ENCODE peak calls at places on chromosomes 4 and X, in nine cellular contexts. J is lower leg skin, Q is esophagus squamous epithelium, N is uterus, A is A549, U is GM12878, T is spleen, R is Peyer's patch, K is tibial nerve. S is an unnamed sample.

GRCh38 chrX:74550295-74550802 is 64.1 kb downstream of the RLIM start:
- DNase-seq in J (peak), Q (peak), N (peak), A (peak), U (peak), T (peak), R (peak), K (peak), S (peak)

GRCh38 chr4:182089326-182089725 is 153.9 kb upstream of the TENM3 start:
- DNase-seq in J (no peak), Q (no peak), N (no peak), A (no peak), U (no peak), T (no peak), R (no peak), K (no peak), S (peak)

GRCh38 chr4:140088317-140088967 is 65.5 kb downstream of the MAML3 start:
- DNase-seq in J (no peak), Q (no peak), N (no peak), A (no peak), U (no peak), T (no peak), R (no peak), K (no peak), S (no peak)

GRCh38 chr4:164318350-164318749 is 435.6 kb upstream of the SMIM31 start:
- DNase-seq in J (no peak), Q (no peak), N (no peak), A (no peak), U (no peak), T (no peak), R (no peak), K (no peak), S (no peak)

GRCh38 chr4:105022811-105023667 is 123.6 kb upstream of the TET2 start:
- DNase-seq in J (no peak), Q (no peak), N (no peak), A (no peak), U (no peak), T (no peak), R (no peak), K (no peak), S (peak)

GRCh38 chrX:155745792-155746191 is 133.0 kb upstream of the TMLHE start:
- DNase-seq in J (no peak), Q (no peak), N (no peak), A (no peak), U (no peak), T (no peak), R (peak), K (no peak), S (peak)

GRCh38 chr4:46459308-46459707 is 69.4 kb upstream of the GABRA2 start:
- DNase-seq in J (no peak), Q (no peak), N (no peak), A (no peak), U (no peak), T (no peak), R (no peak), K (no peak), S (no peak)

GRCh38 chrX:153184787-153185186 is 5.7 kb downstream of the MAGEA1 start:
- DNase-seq in J (no peak), Q (no peak), N (no peak), A (no peak), U (no peak), T (no peak), R (no peak), K (no peak), S (no peak)

GRCh38 chrX:109578916-109579315 is 42.3 kb downstream of the NXT2 start:
- DNase-seq in J (no peak), Q (no peak), N (no peak), A (no peak), U (no peak), T (no peak), R (no peak), K (no peak), S (no peak)

GRCh38 chrX:78527263-78527662 is 131.9 kb downstream of the RTL3 start:
- DNase-seq in J (no peak), Q (no peak), N (no peak), A (no peak), U (no peak), T (no peak), R (no peak), K (no peak), S (no peak)

GRCh38 chr4:13544556-13545393 is 467 bp upstream of the NKX3-2 start:
- DNase-seq in J (peak), Q (no peak), N (peak), A (peak), U (no peak), T (peak), R (peak), K (no peak), S (peak)

GRCh38 chr4:65370709-65371108 is 299.6 kb downstream of the EPHA5 start:
- DNase-seq in J (no peak), Q (no peak), N (no peak), A (no peak), U (no peak), T (no peak), R (no peak), K (no peak), S (no peak)

GRCh38 chr4:16573181-16573580 is 325.3 kb downstream of the LDB2 start:
- DNase-seq in J (no peak), Q (no peak), N (peak), A (no peak), U (no peak), T (no peak), R (no peak), K (no peak), S (no peak)

GRCh38 chr4:87251104-87251503 is 30.7 kb upstream of the KLHL8 start:
- DNase-seq in J (no peak), Q (no peak), N (no peak), A (no peak), U (no peak), T (no peak), R (no peak), K (no peak), S (no peak)

GRCh38 chr4:19700951-19701350 is 550.8 kb upstream of the SLIT2 start:
- DNase-seq in J (no peak), Q (no peak), N (no peak), A (no peak), U (no peak), T (no peak), R (no peak), K (no peak), S (no peak)

GRCh38 chr4:165709526-165709925 is 163.5 kb upstream of the TLL1 start:
- DNase-seq in J (no peak), Q (no peak), N (no peak), A (no peak), U (no peak), T (no peak), R (no peak), K (no peak), S (no peak)

GRCh38 chr4:7714176-7714575 is 225.5 kb downstream of the AFAP1 start:
- DNase-seq in J (no peak), Q (no peak), N (no peak), A (no peak), U (no peak), T (no peak), R (no peak), K (no peak), S (no peak)

GRCh38 chr4:140059159-140059558 is 94.8 kb downstream of the MAML3 start:
- DNase-seq in J (no peak), Q (no peak), N (no peak), A (no peak), U (no peak), T (no peak), R (no peak), K (no peak), S (no peak)

GRCh38 chrX:39577976-39578962 is 519.5 kb downstream of the BCOR start:
- DNase-seq in J (no peak), Q (no peak), N (peak), A (no peak), U (peak), T (peak), R (no peak), K (peak), S (no peak)

GRCh38 chrX:48474127-48474526 is 1.9 kb upstream of the FTSJ1 start:
- DNase-seq in J (no peak), Q (no peak), N (no peak), A (no peak), U (no peak), T (no peak), R (no peak), K (no peak), S (peak)

GRCh38 chrX:134453631-134454030 is 6.3 kb upstream of the HPRT1 start:
- DNase-seq in J (no peak), Q (no peak), N (no peak), A (no peak), U (no peak), T (no peak), R (peak), K (no peak), S (no peak)

GRCh38 chrX:4314586-4314985 is 601.1 kb upstream of the PRKX start:
- DNase-seq in J (no peak), Q (no peak), N (no peak), A (no peak), U (no peak), T (no peak), R (no peak), K (no peak), S (no peak)

GRCh38 chr4:55407119-55407518 is 11.4 kb downstream of the TMEM165 start:
- DNase-seq in J (no peak), Q (no peak), N (no peak), A (no peak), U (no peak), T (no peak), R (no peak), K (no peak), S (no peak)

GRCh38 chrX:17697191-17697590 is 40.1 kb upstream of the SCML1 start:
- DNase-seq in J (no peak), Q (no peak), N (no peak), A (no peak), U (no peak), T (no peak), R (no peak), K (no peak), S (no peak)

GRCh38 chrX:98203800-98204199 is 1320.1 kb downstream of the RPA4 start:
- DNase-seq in J (no peak), Q (no peak), N (no peak), A (no peak), U (no peak), T (no peak), R (no peak), K (no peak), S (no peak)

GRCh38 chr4:179605196-179605595 is 2163.0 kb upstream of the AGA start:
- DNase-seq in J (no peak), Q (no peak), N (no peak), A (no peak), U (no peak), T (no peak), R (no peak), K (no peak), S (no peak)

GRCh38 chrX:46837543-46838481 is 969 bp downstream of the RP2 start:
- DNase-seq in J (no peak), Q (no peak), N (no peak), A (peak), U (no peak), T (no peak), R (no peak), K (no peak), S (peak)

GRCh38 chr4:177464026-177464425 is 21.8 kb upstream of the AGA start:
- DNase-seq in J (no peak), Q (no peak), N (no peak), A (no peak), U (no peak), T (no peak), R (no peak), K (no peak), S (no peak)

GRCh38 chr4:88467392-88467791 is 10.5 kb downstream of the HERC5 start:
- DNase-seq in J (no peak), Q (no peak), N (no peak), A (no peak), U (no peak), T (no peak), R (no peak), K (no peak), S (no peak)

GRCh38 chr4:6229095-6229494 is 28.7 kb upstream of the JAKMIP1 start:
- DNase-seq in J (peak), Q (no peak), N (no peak), A (no peak), U (no peak), T (no peak), R (no peak), K (no peak), S (no peak)

GRCh38 chr4:109183851-109184345 is 118.6 kb downstream of the COL25A1 start:
- DNase-seq in J (no peak), Q (no peak), N (no peak), A (no peak), U (no peak), T (no peak), R (no peak), K (no peak), S (no peak)

DNA sequence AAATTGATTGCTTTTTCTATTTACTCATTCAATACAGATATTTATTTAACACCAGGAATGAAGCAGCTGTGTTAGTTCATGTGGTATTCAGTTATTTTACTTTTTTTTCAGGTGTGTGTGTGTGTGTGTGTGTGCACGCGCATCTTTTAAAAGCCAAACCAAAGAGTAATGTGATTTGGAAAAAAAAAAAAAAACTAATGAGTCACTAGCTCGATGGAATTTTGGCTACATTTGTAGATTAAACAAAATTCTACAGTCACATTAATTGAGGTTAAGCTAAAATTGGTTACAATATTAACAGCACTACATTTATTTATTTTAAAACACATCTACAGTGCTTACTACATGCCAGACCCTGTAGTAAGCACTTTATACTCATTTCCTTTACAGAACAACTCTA is 66.8 kb downstream of the HHIP start:
- DNase-seq in J (no peak), Q (no peak), N (no peak), A (no peak), U (no peak), T (no peak), R (no peak), K (no peak), S (no peak)
- TF ChIP-seq POLR2A in J (no peak), Q (no peak), N (no peak), A (no peak), U (no peak), T (no peak), R (no peak), K (no peak), S (no peak)

GRCh38 chr4:152634110-152634760 is 45.6 kb downstream of the TMEM154 start:
- DNase-seq in J (no peak), Q (no peak), N (no peak), A (no peak), U (no peak), T (no peak), R (no peak), K (no peak), S (peak)

GRCh38 chr4:152633118-152633517 is 46.7 kb downstream of the TMEM154 start:
- DNase-seq in J (no peak), Q (no peak), N (no peak), A (no peak), U (no peak), T (no peak), R (no peak), K (no peak), S (peak)

GRCh38 chr4:152640058-152640921 is 39.5 kb downstream of the TMEM154 start:
- DNase-seq in J (no peak), Q (no peak), N (no peak), A (peak), U (no peak), T (no peak), R (no peak), K (no peak), S (peak)

GRCh38 chr4:152630361-152630760 is 49.4 kb downstream of the TMEM154 start:
- DNase-seq in J (no peak), Q (no peak), N (no peak), A (no peak), U (no peak), T (no peak), R (no peak), K (no peak), S (peak)

DNA sequence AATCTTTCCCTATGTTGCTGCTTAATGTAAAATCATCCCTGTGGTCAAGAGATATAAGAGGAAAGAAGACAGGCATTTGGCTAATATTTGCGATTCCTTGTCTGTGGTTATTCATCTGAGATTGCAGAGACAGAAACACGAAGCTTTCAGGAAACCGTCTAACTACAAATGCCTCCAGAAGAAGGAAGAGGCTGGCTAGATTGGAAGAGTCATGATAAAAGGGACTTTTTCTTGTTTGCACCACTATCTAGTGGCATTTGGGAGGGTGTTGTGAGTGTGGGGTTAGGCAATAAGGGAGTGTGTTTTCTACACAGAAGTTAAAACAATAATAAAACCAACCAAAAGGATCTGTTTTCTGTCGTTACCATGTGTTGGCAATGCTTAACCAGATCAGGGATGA is 43.9 kb downstream of the TMEM154 start:
- DNase-seq in J (no peak), Q (no peak), N (no peak), A (no peak), U (no peak), T (no peak), R (no peak), K (no peak), S (peak)
- TF ChIP-seq POLR2A in J (no peak), Q (no peak), N (no peak), A (no peak), U (no peak), T (no peak), R (no peak), K (no peak), S (no peak)

GRCh38 chrX:71992711-71993110 is 82.1 kb downstream of the NHSL2 start:
- DNase-seq in J (peak), Q (no peak), N (no peak), A (no peak), U (no peak), T (no peak), R (no peak), K (no peak), S (no peak)

GRCh38 chrX:71991164-71991563 is 80.5 kb downstream of the NHSL2 start:
- DNase-seq in J (peak), Q (no peak), N (no peak), A (no peak), U (no peak), T (no peak), R (no peak), K (no peak), S (no peak)

GRCh38 chrX:71993371-71993770 is 82.7 kb downstream of the NHSL2 start:
- DNase-seq in J (peak), Q (no peak), N (no peak), A (no peak), U (no peak), T (no peak), R (no peak), K (no peak), S (no peak)

GRCh38 chrX:71990518-71990917 is 79.9 kb downstream of the NHSL2 start:
- DNase-seq in J (peak), Q (no peak), N (no peak), A (no peak), U (no peak), T (no peak), R (no peak), K (no peak), S (no peak)

DNA sequence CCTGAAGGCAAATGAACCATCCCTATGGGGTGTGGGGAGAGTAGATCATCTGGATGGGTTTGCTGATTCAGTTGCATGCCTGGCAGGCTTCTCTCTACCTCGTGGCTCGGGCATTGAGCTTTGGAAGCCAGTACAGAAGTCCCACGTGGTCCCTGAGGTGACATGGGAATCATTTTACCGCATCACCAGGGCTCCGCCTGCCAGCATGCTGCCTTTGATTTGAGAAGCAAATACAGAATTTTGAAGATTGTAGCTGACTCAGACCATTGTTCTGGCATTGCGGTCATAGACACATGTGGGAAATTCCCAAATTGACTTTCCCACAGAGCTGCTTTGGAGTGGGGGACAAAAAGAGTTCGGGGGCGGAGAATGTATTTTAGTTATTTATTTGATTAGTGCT is 79.1 kb downstream of the NHSL2 start:
- DNase-seq in J (peak), Q (no peak), N (no peak), A (no peak), U (no peak), T (no peak), R (no peak), K (peak), S (no peak)
- TF ChIP-seq POLR2A in J (no peak), Q (no peak), N (no peak), A (no peak), U (no peak), T (no peak), R (no peak), K (no peak), S (no peak)

GRCh38 chrX:125710403-125711062 is 390.9 kb downstream of the TEX13C start:
- DNase-seq in J (no peak), Q (peak), N (no peak), A (no peak), U (no peak), T (peak), R (no peak), K (no peak), S (no peak)

GRCh38 chrX:125711103-125711502 is 391.4 kb downstream of the TEX13C start:
- DNase-seq in J (no peak), Q (no peak), N (no peak), A (no peak), U (no peak), T (no peak), R (no peak), K (no peak), S (no peak)

GRCh38 chrX:125709074-125709473 is 389.4 kb downstream of the TEX13C start:
- DNase-seq in J (no peak), Q (no peak), N (no peak), A (no peak), U (no peak), T (peak), R (no peak), K (no peak), S (no peak)

GRCh38 chrX:125709532-125709931 is 389.9 kb downstream of the TEX13C start:
- DNase-seq in J (no peak), Q (no peak), N (no peak), A (no peak), U (no peak), T (peak), R (no peak), K (no peak), S (no peak)

GRCh38 chrX:125713633-125714032 is 394.0 kb downstream of the TEX13C start:
- DNase-seq in J (no peak), Q (no peak), N (no peak), A (no peak), U (no peak), T (peak), R (no peak), K (no peak), S (no peak)
- TF ChIP-seq POLR2A in J (no peak), Q (no peak), N (no peak), A (no peak), U (no peak), T (no peak), R (no peak), K (no peak), S (no peak)

DNA sequence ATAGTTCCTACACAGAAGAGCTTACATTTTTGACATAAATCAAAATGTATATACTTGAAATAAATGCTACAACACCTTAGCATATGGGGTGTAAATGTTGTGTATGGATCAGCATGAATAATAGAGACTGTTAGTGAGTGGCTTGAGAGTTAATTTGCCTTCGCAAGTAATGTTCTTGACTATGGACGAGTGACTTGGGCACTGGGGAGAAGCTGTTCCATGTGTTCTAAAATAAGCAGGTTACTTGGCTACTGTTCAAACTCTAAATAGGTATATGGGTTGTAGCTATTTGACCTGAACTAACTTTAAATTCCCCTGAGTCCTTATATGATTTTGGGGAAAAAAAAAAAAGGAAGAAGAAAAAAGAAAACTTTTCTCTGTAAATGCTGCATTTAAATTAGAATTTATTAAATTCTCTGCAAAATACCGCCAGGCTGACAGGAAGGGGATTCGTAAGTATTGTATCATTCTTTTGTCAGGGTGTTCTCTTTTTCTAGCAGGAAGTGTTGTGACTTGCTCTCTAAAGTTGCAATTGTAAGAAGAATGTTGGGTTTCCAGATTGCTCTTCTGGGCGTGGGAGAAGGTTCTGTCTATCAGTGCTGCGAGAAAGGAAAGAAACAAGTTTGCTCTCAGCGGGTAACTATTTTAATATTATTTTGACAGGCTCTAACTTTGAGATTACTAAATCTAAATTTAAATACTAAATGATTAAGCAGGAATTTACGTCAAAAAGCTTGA is 32.2 kb downstream of the PLS3 start:
- DNase-seq in J (no peak), Q (no peak), N (no peak), A (no peak), U (no peak), T (no peak), R (no peak), K (no peak), S (no peak)
- TF ChIP-seq POLR2A in J (no peak), Q (no peak), N (no peak), A (no peak), U (no peak), T (no peak), R (no peak), K (no peak), S (no peak)

GRCh38 chrX:8090482-8090881 is 80.6 kb downstream of the VCX2 start:
- DNase-seq in J (no peak), Q (no peak), N (no peak), A (no peak), U (no peak), T (no peak), R (no peak), K (no peak), S (no peak)
- TF ChIP-seq POLR2A in J (no peak), Q (no peak), N (no peak), A (no peak), U (no peak), T (no peak), R (no peak), K (no peak), S (no peak)

S was measured in erythroblast.